ENCODE peak calls at places on chromosomes 1 and 21, in eight cellular contexts. I is GM12878; W is nephron progenitor cell; J is H9; R is CD8-positive, alpha-beta T cell; K is cardiac fibroblast; H is Caco-2; U is dorsolateral prefrontal cortex. F is an unnamed sample.

GRCh38 chr1:154485106-154485505 is 16.9 kb upstream of the TDRD10 start:
- DNase-seq in I (no peak), W (no peak), J (no peak), R (no peak), K (peak; percentile 83), H (no peak), U (no peak), F (no peak)

GRCh38 chr1:229169399-229169798 is 101.5 kb upstream of the RAB4A start:
- DNase-seq in I (no peak), W (no peak), J (no peak), R (no peak), K (peak; percentile 17), H (no peak), U (no peak), F (no peak)

GRCh38 chr21:44415073-44416025 is 40.0 kb upstream of the LRRC3 start:
- DNase-seq in I (no peak), W (no peak), J (peak; percentile 32), R (no peak), K (no peak), H (no peak), U (no peak), F (no peak)

GRCh38 chr1:160159846-160160245 is 8.4 kb downstream of the ATP1A4 start:
- DNase-seq in I (no peak), W (no peak), J (no peak), R (no peak), K (no peak), H (no peak), U (no peak), F (no peak)

GRCh38 chr1:202501281-202501680 is 152.8 kb downstream of the PPP1R12B start:
- DNase-seq in I (no peak), W (no peak), J (no peak), R (no peak), K (peak; percentile 68), H (no peak), U (no peak), F (no peak)

GRCh38 chr1:172269644-172270043 is 150.8 kb upstream of the C1orf105 start:
- DNase-seq in I (no peak), W (no peak), J (no peak), R (no peak), K (peak; percentile 57), H (peak; percentile 6), U (no peak), F (no peak)

GRCh38 chr21:16330340-16331319 is 600.8 kb downstream of the USP25 start:
- DNase-seq in I (no peak), W (peak; percentile 24), J (no peak), R (no peak), K (peak; percentile 88), H (peak; percentile 60), U (no peak), F (peak; percentile 26)

GRCh38 chr1:55555971-55556370 is 340.8 kb upstream of the USP24 start:
- DNase-seq in I (no peak), W (peak; percentile 5), J (no peak), R (no peak), K (no peak), H (no peak), U (no peak), F (no peak)

GRCh38 chr1:181062800-181063428 is 25.6 kb upstream of the IER5 start:
- DNase-seq in I (peak; percentile 87), W (no peak), J (no peak), R (peak; percentile 69), K (peak; percentile 19), H (no peak), U (no peak), F (no peak)

GRCh38 chr1:227072991-227073390 is 132.9 kb downstream of the COQ8A start:
- DNase-seq in I (no peak), W (no peak), J (no peak), R (no peak), K (peak; percentile 8), H (no peak), U (no peak), F (no peak)

GRCh38 chr1:116769050-116769449 is 14.8 kb downstream of the CD2 start:
- DNase-seq in I (no peak), W (no peak), J (no peak), R (no peak), K (no peak), H (no peak), U (no peak), F (no peak)

GRCh38 chr1:210072129-210072528 is 134.1 kb downstream of the SYT14 start:
- DNase-seq in I (no peak), W (no peak), J (no peak), R (no peak), K (no peak), H (no peak), U (no peak), F (no peak)

GRCh38 chr1:203888807-203889251 is 27.4 kb downstream of the SNRPE start:
- DNase-seq in I (no peak), W (no peak), J (no peak), R (no peak), K (peak; percentile 76), H (no peak), U (no peak), F (no peak)

GRCh38 chr1:245216356-245217110 is 61.7 kb downstream of the KIF26B start:
- DNase-seq in I (no peak), W (no peak), J (no peak), R (no peak), K (no peak), H (no peak), U (no peak), F (peak; percentile 19)

GRCh38 chr1:151518431-151518830 is 7.2 kb downstream of the CGN start:
- DNase-seq in I (no peak), W (no peak), J (no peak), R (no peak), K (no peak), H (no peak), U (no peak), F (no peak)

GRCh38 chr1:151519667-151520066 is 8.5 kb downstream of the CGN start:
- DNase-seq in I (no peak), W (no peak), J (no peak), R (no peak), K (no peak), H (no peak), U (no peak), F (no peak)

GRCh38 chr1:151523331-151523730 is 12.1 kb downstream of the CGN start:
- DNase-seq in I (no peak), W (no peak), J (no peak), R (no peak), K (no peak), H (no peak), U (no peak), F (no peak)

GRCh38 chr1:151518936-151519335 is 7.7 kb downstream of the CGN start:
- DNase-seq in I (no peak), W (no peak), J (no peak), R (no peak), K (no peak), H (no peak), U (no peak), F (no peak)

DNA sequence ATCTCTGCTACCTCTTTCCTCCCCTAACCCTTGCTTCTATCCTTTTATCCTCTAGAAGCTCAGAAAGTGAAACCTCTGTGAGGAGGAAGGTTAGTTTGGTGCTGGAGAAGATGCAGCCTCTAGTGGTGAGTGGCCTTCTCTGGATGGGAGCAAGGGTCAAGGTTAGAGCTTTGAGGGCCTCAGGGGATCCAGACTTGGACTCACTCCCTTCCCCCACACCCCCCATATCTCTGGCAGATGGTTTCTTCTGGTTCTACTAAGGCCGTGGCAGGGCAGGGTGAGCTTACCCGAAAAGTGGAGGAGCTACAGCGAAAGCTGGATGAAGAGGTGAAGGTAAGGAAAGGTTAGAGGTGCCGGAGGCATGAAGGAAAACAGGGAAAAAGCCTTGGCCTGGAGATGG is 9.2 kb downstream of the CGN start:
- DNase-seq in I (no peak), W (no peak), J (no peak), R (no peak), K (no peak), H (no peak), U (no peak), F (no peak)
- TF ChIP-seq CTCF in I (peak; percentile 31), W (no peak), J (no peak), R (no peak), K (no peak), H (peak; percentile 24), U (no peak), F (no peak)

DNA sequence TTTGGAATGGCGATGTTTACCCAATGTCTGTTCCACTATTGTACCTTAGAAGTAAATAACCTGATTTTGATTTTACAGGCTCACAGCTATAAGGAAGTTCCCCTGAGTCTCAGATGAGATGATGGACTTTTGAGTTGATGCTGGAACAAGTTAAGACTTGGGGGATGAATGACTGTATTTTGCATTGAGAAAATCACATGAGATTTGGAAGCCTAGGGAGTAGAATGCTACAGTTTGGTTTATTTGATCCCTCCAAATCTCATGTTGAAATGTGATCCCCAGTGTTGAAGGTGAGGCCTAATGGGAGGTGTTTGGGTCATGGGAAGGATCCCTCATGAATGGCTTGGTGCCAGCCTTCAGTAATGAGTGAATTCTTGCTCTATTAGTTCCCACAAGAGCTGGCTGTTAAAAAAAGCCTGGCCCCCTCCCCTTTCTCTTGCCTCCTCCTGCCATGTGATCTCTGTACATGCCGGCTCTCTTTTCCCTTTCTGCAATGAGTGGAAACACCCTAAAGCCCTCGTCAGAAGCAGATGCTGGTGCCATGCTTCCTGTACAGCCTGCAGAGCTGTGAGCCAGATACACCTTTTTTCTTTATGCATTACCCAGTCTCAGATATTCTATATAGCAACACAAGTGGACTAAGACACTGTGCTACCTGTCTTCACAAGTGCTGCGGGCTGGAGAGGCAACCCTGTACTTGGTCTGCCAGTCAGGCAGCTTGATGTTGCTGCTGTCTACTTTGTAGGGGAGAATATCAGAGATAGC is 77.0 kb upstream of the TLR5 start:
- DNase-seq in I (no peak), W (no peak), J (no peak), R (peak; percentile 11), K (no peak), H (no peak), U (no peak), F (no peak)
- TF ChIP-seq CTCF in I (no peak), W (no peak), J (no peak), R (no peak), K (no peak), H (no peak), U (no peak), F (no peak)

DNA sequence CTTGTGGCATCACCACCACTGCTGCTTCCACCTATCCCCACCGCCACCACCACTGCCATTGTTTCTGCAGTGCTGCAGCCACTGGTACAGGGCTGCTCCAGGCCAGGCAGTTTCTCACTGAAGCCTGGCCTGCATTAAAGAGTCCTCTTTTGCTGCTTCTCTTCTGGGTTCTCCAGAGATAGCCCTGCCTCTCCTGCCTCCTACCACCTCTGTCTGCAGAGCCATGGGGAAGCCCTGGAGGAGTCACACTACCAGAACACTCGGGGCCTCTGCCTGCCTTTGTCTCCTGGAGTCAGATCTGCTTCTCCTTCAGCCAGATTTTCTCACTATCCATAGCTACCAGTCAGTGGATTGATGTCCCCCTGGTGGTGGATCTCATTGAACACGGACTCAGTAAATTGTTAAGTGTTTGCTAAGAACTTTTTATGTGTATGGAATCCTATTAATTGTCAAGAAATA is 37.7 kb upstream of the DDAH1 start:
- DNase-seq in I (no peak), W (peak; percentile 9), J (peak; percentile 72), R (no peak), K (peak; percentile 90), H (peak; percentile 57), U (no peak), F (peak; percentile 40)
- TF ChIP-seq CTCF in I (peak; percentile 26), W (peak; percentile 47), J (peak; percentile 81), R (no peak), K (peak; percentile 65), H (peak; percentile 54), U (peak; percentile 15), F (peak; percentile 78)

DNA sequence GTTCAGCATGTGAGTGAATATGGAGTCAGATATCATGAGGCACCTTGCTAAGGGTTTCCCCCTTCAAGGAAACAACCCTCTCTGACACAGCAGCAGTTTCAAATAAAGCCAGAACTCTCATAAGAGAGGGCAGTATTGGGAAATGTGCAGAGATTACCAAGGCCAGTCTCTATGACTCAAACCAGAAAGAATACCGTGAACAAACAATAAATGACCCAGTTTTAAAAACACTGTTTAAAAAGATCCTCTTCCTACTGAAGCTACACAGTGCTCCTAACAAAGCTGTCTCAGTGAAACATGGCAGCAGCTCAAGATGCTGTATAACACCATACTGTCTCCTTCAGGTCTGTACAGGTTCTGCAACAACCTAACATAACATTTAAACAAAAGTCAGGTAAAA is 102.6 kb downstream of the KIAA0319L start:
- DNase-seq in I (no peak), W (no peak), J (no peak), R (no peak), K (peak; percentile 75), H (no peak), U (no peak), F (no peak)
- TF ChIP-seq CTCF in I (no peak), W (no peak), J (no peak), R (no peak), K (peak; percentile 49), H (no peak), U (no peak), F (no peak)

F was measured in neural crest cell.